ENCODE peak calls at places on chromosome 18, in nine cellular contexts. P is neural progenitor cell, B is heart left ventricle, O is PC-3, L is fibroblast of mammary gland, H is right lobe of liver, W is cardiac muscle cell, F is brain microvascular endothelial cell, M is glutamatergic neuron. I is an unnamed sample.

GRCh38 chr18:48347756-48348326 is 61.3 kb downstream of the ZBTB7C start:
- DNase-seq in O (no peak), L (no peak), B (no peak), W (no peak), H (no peak), P (no peak), F (no peak), M (no peak), I (no peak)

GRCh38 chr18:22609642-22610041 is 191.9 kb upstream of the CTAGE1 start:
- DNase-seq in P (peak; percentile 42), W (peak; percentile 64), F (peak; percentile 79), M (no peak), O (peak; percentile 61), H (peak; percentile 69), L (peak; percentile 33), B (peak; percentile 67), I (no peak)

GRCh38 chr18:4455113-4455811 is at the start of gene DLGAP1:
- DNase-seq in B (peak; percentile 67), W (peak; percentile 35), F (peak; percentile 2), H (peak; percentile 41), P (peak; percentile 95), L (peak; percentile 1), M (peak; percentile 81), O (peak; percentile 17), I (peak; percentile 68)

GRCh38 chr18:55322176-55322735 is 265.7 kb downstream of the TCF4 start:
- DNase-seq in L (peak; percentile 98), P (peak; percentile 86), F (peak; percentile 90), H (peak; percentile 56), W (peak; percentile 96), B (peak; percentile 89), O (peak; percentile 81), M (peak; percentile 71), I (peak; percentile 34)

GRCh38 chr18:63878343-63878742 is 9.2 kb upstream of the SERPINB2 start:
- DNase-seq in P (no peak), B (no peak), O (no peak), H (no peak), L (peak; percentile 85), W (peak; percentile 53), F (no peak), M (no peak), I (no peak)

GRCh38 chr18:44320619-44321460 is 359.8 kb upstream of the SETBP1 start:
- DNase-seq in L (no peak), F (no peak), M (no peak), P (no peak), O (no peak), W (no peak), H (no peak), B (no peak), I (no peak)

GRCh38 chr18:58852629-58853028 is 12.0 kb upstream of the ZNF532 start:
- DNase-seq in O (no peak), F (no peak), P (no peak), M (no peak), L (no peak), B (no peak), H (no peak), W (no peak), I (no peak)

GRCh38 chr18:61893304-61893970 is 630 bp upstream of the RNF152 start:
- DNase-seq in W (peak; percentile 47), P (peak; percentile 81), M (peak; percentile 58), F (peak; percentile 40), O (no peak), H (peak; percentile 71), L (peak; percentile 30), B (peak; percentile 79), I (peak; percentile 55)

GRCh38 chr18:62536005-62536404 is 13.2 kb downstream of the ZCCHC2 start:
- DNase-seq in W (no peak), M (no peak), P (no peak), L (no peak), B (no peak), F (no peak), H (no peak), O (no peak), I (no peak)

GRCh38 chr18:25349131-25349925 is 2.6 kb downstream of the ZNF521 start:
- DNase-seq in F (peak; percentile 11), M (peak; percentile 52), W (peak; percentile 59), B (peak; percentile 77), O (no peak), H (no peak), P (peak; percentile 72), L (peak; percentile 72), I (peak; percentile 57)

GRCh38 chr18:23684515-23685197 is 4.6 kb upstream of the LAMA3 start:
- DNase-seq in O (peak; percentile 92), W (peak; percentile 61), F (peak; percentile 81), P (no peak), H (no peak), L (peak; percentile 58), B (no peak), M (no peak), I (no peak)

GRCh38 chr18:813405-814071 is 1.5 kb upstream of the YES1 start:
- DNase-seq in F (no peak), O (no peak), W (peak; percentile 47), B (no peak), P (no peak), M (no peak), H (no peak), L (no peak), I (no peak)

GRCh38 chr18:77082316-77082715 is 50.3 kb downstream of the MBP start:
- DNase-seq in W (no peak), M (no peak), O (no peak), L (no peak), B (no peak), P (no peak), H (no peak), F (no peak), I (no peak)

GRCh38 chr18:5238371-5238758 is 41.3 kb upstream of the AKAIN1 start:
- DNase-seq in H (peak; percentile 92), W (peak; percentile 48), F (peak; percentile 9), O (peak; percentile 11), B (peak; percentile 72), M (peak; percentile 58), P (peak; percentile 60), L (peak; percentile 22), I (peak; percentile 19)

GRCh38 chr18:76977108-76977621 is 154.8 kb downstream of the ZNF236 start:
- DNase-seq in P (no peak), W (no peak), F (no peak), M (no peak), H (no peak), B (no peak), O (no peak), L (no peak), I (no peak)

GRCh38 chr18:7645756-7646155 is 78.6 kb downstream of the PTPRM start:
- DNase-seq in M (no peak), W (no peak), O (peak; percentile 90), F (no peak), B (no peak), L (no peak), P (no peak), H (no peak), I (no peak)

GRCh38 chr18:73564073-73564472 is 583.6 kb downstream of the FBXO15 start:
- DNase-seq in P (no peak), M (no peak), W (peak; percentile 54), O (peak; percentile 95), B (no peak), F (peak; percentile 49), L (peak; percentile 95), H (no peak), I (no peak)

GRCh38 chr18:36162981-36163380 is 24.3 kb upstream of the MOCOS start:
- DNase-seq in L (no peak), P (no peak), O (no peak), H (no peak), M (no peak), B (no peak), W (no peak), F (no peak), I (no peak)

GRCh38 chr18:42814184-42814583 is 301.3 kb downstream of the RIT2 start:
- DNase-seq in B (no peak), P (no peak), L (no peak), F (no peak), M (no peak), W (no peak), H (no peak), O (no peak), I (no peak)

GRCh38 chr18:69469444-69469919 is 68.8 kb downstream of the DOK6 start:
- DNase-seq in F (no peak), B (peak; percentile 54), O (peak; percentile 78), M (peak; percentile 43), H (no peak), P (peak; percentile 40), L (peak; percentile 18), W (peak; percentile 19), I (no peak)
- TF ChIP-seq CTCF in F (peak; percentile 39), B (no peak), O (peak; percentile 79), M (peak; percentile 63), H (no peak), P (peak; percentile 60), L (peak; percentile 12), W (peak; percentile 21), I (peak; percentile 50)

GRCh38 chr18:79395761-79396404 is at the start of gene NFATC1:
- DNase-seq in L (peak; percentile 66), M (peak; percentile 87), P (peak; percentile 89), W (peak; percentile 85), B (peak; percentile 90), F (peak; percentile 27), H (peak; percentile 52), O (peak; percentile 59), I (peak; percentile 55)

GRCh38 chr18:79393181-79393598 is 2.5 kb upstream of the NFATC1 start:
- DNase-seq in L (no peak), H (no peak), W (peak; percentile 36), M (no peak), O (no peak), P (no peak), B (peak; percentile 72), F (no peak), I (no peak)

GRCh38 chr18:79393626-79394401 is 1.9 kb upstream of the NFATC1 start:
- DNase-seq in O (peak; percentile 82), W (peak; percentile 95), M (peak; percentile 65), F (peak; percentile 86), H (peak; percentile 85), P (peak; percentile 76), L (peak; percentile 77), B (peak; percentile 96), I (no peak)

GRCh38 chr18:79395308-79395640 is 456 bp upstream of the NFATC1 start:
- DNase-seq in F (no peak), L (no peak), W (no peak), M (peak; percentile 27), H (no peak), B (peak; percentile 48), P (peak; percentile 33), O (no peak), I (no peak)

GRCh38 chr18:79394438-79395307 is 1.1 kb upstream of the NFATC1 start:
- DNase-seq in W (peak; percentile 65), H (no peak), F (peak; percentile 16), O (peak; percentile 48), P (peak; percentile 68), L (peak; percentile 60), B (peak; percentile 72), M (peak; percentile 56), I (no peak)
- TF ChIP-seq CTCF in W (no peak), H (no peak), F (no peak), O (no peak), P (peak; percentile 7), L (no peak), B (no peak), M (no peak), I (no peak)

GRCh38 chr18:45571714-45572113 is 43.6 kb upstream of the SLC14A2 start:
- DNase-seq in O (no peak), P (no peak), L (no peak), W (no peak), B (no peak), H (no peak), M (peak; percentile 23), F (no peak), I (no peak)
- TF ChIP-seq CTCF in O (peak; percentile 39), P (peak; percentile 44), L (peak; percentile 32), W (peak; percentile 23), B (no peak), H (peak; percentile 13), M (peak; percentile 59), F (peak; percentile 52), I (peak; percentile 55)

GRCh38 chr18:57630002-57630758 is 8.5 kb upstream of the NARS1 start:
- DNase-seq in W (peak; percentile 98), H (peak; percentile 97), F (peak; percentile 97), P (peak; percentile 94), B (peak; percentile 98), L (peak; percentile 96), M (peak; percentile 96), O (peak; percentile 88), I (peak; percentile 94)
- TF ChIP-seq CTCF in W (peak; percentile 79), H (peak; percentile 86), F (peak; percentile 81), P (peak; percentile 67), B (peak; percentile 56), L (peak; percentile 60), M (no peak), O (peak; percentile 77), I (peak; percentile 68)

I was measured in neural crest cell.